ENCODE peak calls at places on chromosome 3, in four cellular contexts. One of them, this sample, is unnamed.

GRCh38 chr3:7211740-7212139 is 350.8 kb downstream of the GRM7 start:
- DNase-seq in IMR-90: no peak
- DNase-seq in globus pallidus: no peak
- DNase-seq in NCI-H446: no peak
- DNase-seq in this sample: no peak

GRCh38 chr3:160665784-160666526 is 11.0 kb upstream of the ARL14 start:
- DNase-seq in IMR-90: peak
- DNase-seq in globus pallidus: no peak
- DNase-seq in NCI-H446: no peak
- DNase-seq in this sample: no peak

GRCh38 chr3:38157562-38157961 is 7.8 kb upstream of the OXSR1 start:
- DNase-seq in IMR-90: no peak
- DNase-seq in globus pallidus: no peak
- DNase-seq in NCI-H446: no peak
- DNase-seq in this sample: no peak

GRCh38 chr3:191972714-191973398 is 511.9 kb downstream of the PYDC2 start:
- DNase-seq in IMR-90: no peak
- DNase-seq in globus pallidus: no peak
- DNase-seq in NCI-H446: no peak
- DNase-seq in this sample: no peak

GRCh38 chr3:177887475-177887874 is 648.8 kb upstream of the KCNMB2 start:
- DNase-seq in IMR-90: no peak
- DNase-seq in globus pallidus: no peak
- DNase-seq in NCI-H446: no peak
- DNase-seq in this sample: no peak

GRCh38 chr3:30084971-30085403 is 521.4 kb upstream of the TGFBR2 start:
- DNase-seq in IMR-90: no peak
- DNase-seq in globus pallidus: no peak
- DNase-seq in NCI-H446: no peak
- DNase-seq in this sample: no peak

GRCh38 chr3:37961622-37962455 is 28.7 kb upstream of the VILL start:
- DNase-seq in IMR-90: no peak
- DNase-seq in globus pallidus: no peak
- DNase-seq in NCI-H446: no peak
- DNase-seq in this sample: no peak

GRCh38 chr3:172616061-172616461 is 92.8 kb upstream of the TNFSF10 start:
- DNase-seq in IMR-90: peak
- DNase-seq in globus pallidus: no peak
- DNase-seq in NCI-H446: no peak
- DNase-seq in this sample: no peak

GRCh38 chr3:48411606-48412374 is 18.1 kb downstream of the PLXNB1 start:
- DNase-seq in IMR-90: no peak
- DNase-seq in globus pallidus: no peak
- DNase-seq in NCI-H446: no peak
- DNase-seq in this sample: no peak

GRCh38 chr3:56988458-56988857 is 72.0 kb upstream of the SPATA12 start:
- DNase-seq in IMR-90: no peak
- DNase-seq in globus pallidus: no peak
- DNase-seq in NCI-H446: peak
- DNase-seq in this sample: no peak

GRCh38 chr3:152320201-152320617 is 51.5 kb downstream of the MBNL1 start:
- DNase-seq in IMR-90: peak
- DNase-seq in globus pallidus: peak
- DNase-seq in NCI-H446: no peak
- DNase-seq in this sample: no peak

GRCh38 chr3:195197764-195198423 is 73.1 kb downstream of the XXYLT1 start:
- DNase-seq in IMR-90: peak
- DNase-seq in globus pallidus: no peak
- DNase-seq in NCI-H446: no peak
- DNase-seq in this sample: no peak

GRCh38 chr3:172635588-172635987 is 75.3 kb downstream of the NCEH1 start:
- DNase-seq in IMR-90: peak
- DNase-seq in globus pallidus: no peak
- DNase-seq in NCI-H446: no peak
- DNase-seq in this sample: no peak

GRCh38 chr3:181711325-181712135 is at the start of gene SOX2:
- DNase-seq in IMR-90: peak
- DNase-seq in globus pallidus: peak
- DNase-seq in NCI-H446: peak
- DNase-seq in this sample: peak

This sample was measured in midbrain.